ENCODE peak calls at places on chromosome 13, in six cellular contexts. I, K, M, R, O and W are unnamed samples.
A peak's percentile ranks its signal among the peaks of the same experiment; 100 is the strongest.

GRCh38 chr13:49214917-49215376 is 5.2 kb upstream of the MLNR start:
- DNase-seq in O (no peak), K (no peak), R (no peak), I (peak; percentile 24), M (no peak), W (no peak)

GRCh38 chr13:112617754-112618375 is 29.9 kb upstream of the TUBGCP3 start:
- DNase-seq in K (no peak), R (no peak), M (no peak), I (no peak), O (no peak), W (no peak)

GRCh38 chr13:109998808-109999528 is 212.6 kb upstream of the IRS2 start:
- DNase-seq in I (peak; percentile 84), R (no peak), K (no peak), M (no peak), O (no peak), W (no peak)

GRCh38 chr13:112859817-112860190 is 109.2 kb upstream of the MCF2L start:
- DNase-seq in R (no peak), K (no peak), M (peak; percentile 68), O (no peak), I (peak; percentile 12), W (no peak)

GRCh38 chr13:99367106-99367616 is 60.0 kb upstream of the GPR183 start:
- DNase-seq in R (no peak), K (no peak), M (no peak), I (no peak), O (no peak), W (no peak)

GRCh38 chr13:100535401-100536135 is 53.0 kb downstream of the GGACT start:
- DNase-seq in R (no peak), M (no peak), O (no peak), K (no peak), I (peak; percentile 74), W (no peak)

GRCh38 chr13:74210693-74211393 is 76.6 kb upstream of the KLF12 start:
- DNase-seq in O (no peak), K (no peak), R (no peak), M (no peak), I (peak; percentile 98), W (no peak)

GRCh38 chr13:23992722-23993438 is 95.6 kb upstream of the C1QTNF9B start:
- DNase-seq in K (peak; percentile 70), M (no peak), O (no peak), R (no peak), I (no peak), W (no peak)

GRCh38 chr13:110867380-110867779 is 47.5 kb downstream of the ANKRD10 start:
- DNase-seq in O (no peak), R (no peak), M (no peak), K (no peak), I (no peak), W (no peak)

GRCh38 chr13:45870232-45870631 is 18.7 kb upstream of the SIAH3 start:
- DNase-seq in R (no peak), M (no peak), K (no peak), I (no peak), O (no peak), W (no peak)

GRCh38 chr13:48829536-48829935 is 146.2 kb upstream of the FNDC3A start:
- DNase-seq in K (no peak), O (no peak), I (no peak), M (no peak), R (no peak), W (no peak)

GRCh38 chr13:80783926-80784325 is 443.0 kb upstream of the SPRY2 start:
- DNase-seq in K (no peak), M (no peak), R (no peak), I (no peak), O (no peak), W (no peak)

GRCh38 chr13:92564942-92565341 is 661.7 kb upstream of the GPC6 start:
- DNase-seq in M (no peak), O (no peak), R (no peak), K (no peak), I (no peak), W (no peak)

GRCh38 chr13:87887459-87888123 is 216.4 kb downstream of the SLITRK5 start:
- DNase-seq in O (no peak), K (no peak), R (no peak), M (no peak), I (no peak), W (no peak)

GRCh38 chr13:103386341-103386740 is 320.1 kb upstream of the SLC10A2 start:
- DNase-seq in O (no peak), K (no peak), M (no peak), R (no peak), I (peak; percentile 0), W (no peak)

GRCh38 chr13:31001647-31002046 is 69.2 kb downstream of the TEX26 start:
- DNase-seq in R (no peak), K (no peak), M (no peak), I (no peak), O (no peak), W (no peak)

GRCh38 chr13:108227651-108228272 is 9.6 kb downstream of the ABHD13 start:
- DNase-seq in I (peak; percentile 44), M (no peak), K (no peak), R (no peak), O (no peak), W (no peak)

GRCh38 chr13:110559429-110559943 is 2.0 kb downstream of the RAB20 start:
- DNase-seq in O (no peak), K (no peak), R (no peak), I (peak; percentile 72), M (no peak), W (no peak)

GRCh38 chr13:74794582-74794981 is 660.4 kb upstream of the KLF12 start:
- DNase-seq in M (no peak), K (no peak), I (peak; percentile 12), O (no peak), R (no peak), W (no peak)

GRCh38 chr13:66887088-66887487 is 343.0 kb downstream of the PCDH9 start:
- DNase-seq in K (no peak), R (no peak), I (no peak), O (no peak), M (no peak), W (no peak)

GRCh38 chr13:99214691-99215090 is 14.0 kb downstream of the UBAC2 start:
- DNase-seq in I (no peak), R (no peak), O (no peak), M (no peak), K (no peak), W (no peak)

GRCh38 chr13:26168276-26168814 is 53.8 kb downstream of the RNF6 start:
- DNase-seq in K (no peak), R (no peak), M (no peak), I (peak; percentile 48), O (no peak), W (no peak)

GRCh38 chr13:64640002-64640401 is 2590.1 kb downstream of the PCDH9 start:
- DNase-seq in O (no peak), K (no peak), R (no peak), M (no peak), I (no peak), W (no peak)

GRCh38 chr13:45775401-45775963 is 73.4 kb downstream of the CBY2 start:
- DNase-seq in K (no peak), M (no peak), R (no peak), I (no peak), O (no peak), W (no peak)

GRCh38 chr13:76868451-76868850 is 17.8 kb downstream of the KCTD12 start:
- DNase-seq in O (no peak), M (no peak), R (no peak), K (no peak), I (no peak), W (no peak)

GRCh38 chr13:91196958-91197357 is 150.5 kb upstream of the MIR17HG start:
- DNase-seq in M (no peak), R (no peak), O (no peak), K (no peak), I (no peak), W (no peak)

GRCh38 chr13:96672016-96672415 is 322.3 kb downstream of the OXGR1 start:
- DNase-seq in O (no peak), K (no peak), M (no peak), I (no peak), R (no peak), W (no peak)

GRCh38 chr13:109783447-109783814 is 3.0 kb downstream of the IRS2 start:
- DNase-seq in M (no peak), R (no peak), I (no peak), K (no peak), O (no peak), W (no peak)

GRCh38 chr13:75445717-75446529 is 36.0 kb downstream of the TBC1D4 start:
- DNase-seq in I (peak; percentile 59), R (no peak), O (no peak), M (no peak), K (no peak), W (no peak)